ENCODE peak calls at places on chromosomes 4 and X, in six cellular contexts. Z is H9, Q is IMR-90, A is mesenchymal stem cell, M is neuronal stem cell, P is H1. E is an unnamed sample.

GRCh38 chr4:14445882-14446281 is 556.4 kb upstream of the CPEB2 start:
- DNase-seq in Z (no peak), P (no peak), A (no peak), M (no peak), Q (no peak), E (no peak)

GRCh38 chr4:5758741-5759140 is 47.7 kb downstream of the EVC start:
- DNase-seq in M (no peak), Z (no peak), Q (peak; percentile 99), A (peak; percentile 99), P (no peak), E (peak; percentile 76)

GRCh38 chr4:11259837-11260236 is 168.9 kb downstream of the HS3ST1 start:
- DNase-seq in Q (no peak), Z (no peak), A (no peak), M (no peak), P (no peak), E (no peak)

GRCh38 chrX:12145402-12145801 is 7.1 kb downstream of the FRMPD4 start:
- DNase-seq in A (no peak), Z (no peak), Q (no peak), P (no peak), M (no peak), E (no peak)

GRCh38 chr4:82201805-82202636 is 171.8 kb downstream of the HNRNPD start:
- DNase-seq in Z (peak; percentile 60), A (peak; percentile 50), Q (peak; percentile 27), P (peak; percentile 71), M (peak; percentile 56), E (peak; percentile 79)

GRCh38 chr4:68466185-68466584 is 18.9 kb downstream of the TMPRSS11E start:
- DNase-seq in Q (peak; percentile 68), Z (no peak), M (no peak), P (no peak), A (peak; percentile 85), E (peak; percentile 2)

GRCh38 chr4:40363382-40363920 is 28.3 kb downstream of the CHRNA9 start:
- DNase-seq in Q (no peak), P (no peak), M (no peak), A (no peak), Z (no peak), E (peak; percentile 85)

GRCh38 chrX:24647257-24648058 is at the start of gene PCYT1B:
- DNase-seq in Q (peak; percentile 49), Z (peak; percentile 97), A (peak; percentile 71), M (no peak), P (peak; percentile 66), E (peak; percentile 64)

GRCh38 chrX:101291204-101291603 is at the start of gene TAF7L:
- DNase-seq in A (no peak), Q (no peak), P (no peak), M (no peak), Z (peak; percentile 28), E (no peak)

GRCh38 chr4:150145950-150146340 is 67.7 kb downstream of the DCLK2 start:
- DNase-seq in A (no peak), M (no peak), P (no peak), Q (peak; percentile 47), Z (no peak), E (no peak)

GRCh38 chr4:78742300-78742699 is 33.9 kb upstream of the BMP2K start:
- DNase-seq in Q (no peak), P (no peak), Z (no peak), M (no peak), A (no peak), E (no peak)

GRCh38 chr4:10762541-10762940 is 78.0 kb upstream of the CLNK start:
- DNase-seq in A (peak; percentile 85), Z (no peak), Q (peak; percentile 91), M (peak; percentile 18), P (no peak), E (no peak)

GRCh38 chrX:39899876-39900787 is 197.6 kb downstream of the BCOR start:
- DNase-seq in Z (no peak), Q (no peak), M (no peak), A (no peak), P (no peak), E (peak; percentile 59)

GRCh38 chrX:72716766-72717165 is 2.7 kb upstream of the PHKA1 start:
- DNase-seq in M (no peak), Q (peak; percentile 26), P (no peak), Z (no peak), A (no peak), E (no peak)

GRCh38 chr4:101973331-101973730 is 182.8 kb downstream of the BANK1 start:
- DNase-seq in M (no peak), A (peak; percentile 63), Z (no peak), P (no peak), Q (peak; percentile 50), E (no peak)

GRCh38 chr4:27094224-27094623 is 233.6 kb downstream of the STIM2 start:
- DNase-seq in A (no peak), P (no peak), Q (no peak), Z (no peak), M (no peak), E (no peak)

GRCh38 chr4:53956454-53956853 is 108.0 kb downstream of the CHIC2 start:
- DNase-seq in P (no peak), A (no peak), M (no peak), Q (no peak), Z (no peak), E (no peak)

GRCh38 chrX:149453030-149453429 is 52.1 kb downstream of the IDS start:
- DNase-seq in Q (peak; percentile 17), P (no peak), A (peak; percentile 62), Z (no peak), M (no peak), E (peak; percentile 59)

GRCh38 chr4:20416800-20417199 is 165.1 kb downstream of the SLIT2 start:
- DNase-seq in M (no peak), Q (no peak), Z (no peak), A (no peak), P (no peak), E (no peak)

GRCh38 chr4:105061136-105061696 is 85.5 kb upstream of the TET2 start:
- DNase-seq in A (no peak), Q (peak; percentile 5), P (no peak), Z (peak; percentile 32), M (peak; percentile 20), E (peak; percentile 33)

GRCh38 chr4:55372259-55372658 is 23.5 kb upstream of the TMEM165 start:
- DNase-seq in Q (peak; percentile 76), Z (no peak), A (peak; percentile 26), M (no peak), P (no peak), E (no peak)

GRCh38 chr4:105191621-105192210 is 45.0 kb downstream of the TET2 start:
- DNase-seq in P (no peak), M (no peak), Z (no peak), A (peak; percentile 28), Q (peak; percentile 72), E (peak; percentile 58)

GRCh38 chrX:120310861-120311631 is at the start of gene TMEM255A:
- DNase-seq in Q (no peak), M (peak; percentile 18), Z (peak; percentile 61), P (peak; percentile 56), A (no peak), E (peak; percentile 37)
- H3K18ac ChIP-seq in Q (no peak within 1 kb of the TSS), M (peak within 1 kb of the TSS; percentile 74), Z (no peak within 1 kb of the TSS), P (no peak within 1 kb of the TSS), A (no peak within 1 kb of the TSS), E (no peak within 1 kb of the TSS)

GRCh38 chr4:80542747-80543146 is 207.2 kb downstream of the CFAP299 start:
- DNase-seq in A (no peak), P (no peak), Q (no peak), Z (no peak), M (no peak), E (no peak)
- H2AFZ ChIP-seq in A (no peak overlapping the region), P (no peak overlapping the region), Q (no peak overlapping the region), Z (no peak overlapping the region), M (no peak overlapping the region), E (no peak overlapping the region)

GRCh38 chr4:108887034-108887433 is 124.2 kb upstream of the ETNPPL start:
- DNase-seq in Z (no peak), A (no peak), Q (no peak), M (no peak), P (no peak), E (no peak)
- H4K91ac ChIP-seq in Z (no peak overlapping the region), A (no peak overlapping the region), Q (peak overlapping the region; percentile 36), M (no peak overlapping the region), P (no peak overlapping the region), E (no peak overlapping the region)

GRCh38 chr4:152719856-152720556 is 40.2 kb upstream of the TMEM154 start:
- DNase-seq in Q (no peak), A (no peak), M (no peak), P (no peak), Z (no peak), E (no peak)
- H3K18ac ChIP-seq in Q (no peak overlapping the region), A (no peak overlapping the region), M (no peak overlapping the region), P (no peak overlapping the region), Z (no peak overlapping the region), E (no peak overlapping the region)

DNA sequence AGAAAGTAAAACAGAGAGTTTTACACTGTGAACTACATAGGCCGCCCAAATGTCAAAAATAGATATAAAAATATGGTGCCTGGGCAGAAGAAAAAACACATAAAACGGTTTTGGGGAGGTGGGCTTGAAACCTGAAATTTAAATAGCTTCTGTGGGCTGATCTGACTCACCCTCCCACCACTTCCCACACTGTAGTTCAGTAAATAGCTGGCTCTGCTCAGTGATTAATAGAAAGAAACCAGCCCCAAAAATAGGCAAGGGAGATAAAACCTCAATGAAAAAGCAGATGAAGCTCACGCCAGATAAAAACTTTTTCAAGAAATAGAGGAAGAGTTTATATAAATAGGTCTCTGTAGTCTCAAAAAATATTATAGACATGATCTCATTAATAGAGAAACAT is 13.2 kb upstream of the COX7B2 start:
- DNase-seq in Z (no peak), A (no peak), P (no peak), M (no peak), Q (peak; percentile 3), E (no peak)
- H2AFZ ChIP-seq in Z (no peak overlapping the region), A (no peak overlapping the region), P (no peak overlapping the region), M (no peak overlapping the region), Q (no peak overlapping the region), E (no peak overlapping the region)

DNA sequence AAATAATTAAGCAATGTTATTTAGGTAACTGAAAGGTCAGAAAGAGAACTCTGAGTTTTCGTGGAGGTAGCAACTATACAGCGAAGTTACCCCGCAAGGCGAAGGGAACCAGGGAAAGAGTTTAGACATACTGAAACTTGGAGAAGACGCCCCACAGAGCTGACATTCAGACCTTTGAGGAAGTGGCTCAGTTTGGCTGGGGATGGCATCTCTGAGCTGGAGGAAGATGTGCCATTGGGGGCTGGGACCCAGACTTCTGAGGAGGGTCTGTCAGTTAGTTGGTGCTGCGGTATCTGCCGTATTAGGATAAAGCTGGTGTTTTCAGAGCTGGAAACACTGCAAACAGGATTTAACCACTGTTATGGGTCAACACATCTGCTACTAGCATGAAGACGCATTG is 156.6 kb downstream of the ANKRD50 start:
- DNase-seq in M (no peak), Z (no peak), Q (no peak), P (no peak), A (no peak), E (no peak)
- H4K91ac ChIP-seq in M (no peak overlapping the region), Z (no peak overlapping the region), Q (no peak overlapping the region), P (no peak overlapping the region), A (no peak overlapping the region), E (peak overlapping the region; percentile 25)

GRCh38 chrX:9785252-9785943 is 831 bp upstream of the SHROOM2 start:
- DNase-seq in Z (no peak), Q (no peak), M (no peak), A (no peak), P (no peak), E (no peak)
- H3K18ac ChIP-seq in Z (no peak overlapping the region), Q (no peak overlapping the region), M (peak overlapping the region; percentile 87), A (peak overlapping the region; percentile 52), P (peak overlapping the region; percentile 60), E (peak overlapping the region; percentile 98)

E was measured in trophoblast cell.